ENCODE peak calls at places on chromosome X, in nine cellular contexts. D is GM23338; U is NCI-H345; Z is psoas muscle; F is fibroblast of lung; I is NCI-H1092; B is activated CD4-positive, alpha-beta T cell treated with anti-CD3 and anti-CD28 coated beads, Interleukin-2, amount 50 U/mL, for 1 hour; P is NCI-H774; L is astrocyte. T is an unnamed sample.

GRCh38 chrX:65688403-65688881 is 21.0 kb downstream of the MSN start:
- DNase-seq in Z (no peak), D (no peak), L (peak), U (no peak), I (no peak), P (no peak), B (no peak), F (peak), T (no peak)

GRCh38 chrX:120823554-120823953 is 52.1 kb downstream of the CT47B1 start:
- DNase-seq in Z (no peak), F (no peak), P (no peak), I (no peak), L (no peak), D (no peak), B (no peak), U (no peak), T (no peak)

GRCh38 chrX:124231454-124231853 is 101.0 kb upstream of the TEX13D start:
- DNase-seq in I (no peak), U (peak), L (no peak), B (no peak), P (no peak), F (no peak), Z (no peak), D (peak), T (no peak)

GRCh38 chrX:48958635-48959094 is 1.3 kb upstream of the OTUD5 start:
- DNase-seq in I (no peak), F (peak), U (no peak), D (peak), L (peak), P (no peak), B (peak), Z (peak), T (no peak)

GRCh38 chrX:10630320-10630719 is 9.9 kb upstream of the MID1 start:
- DNase-seq in B (no peak), U (no peak), Z (no peak), P (no peak), F (peak), L (no peak), I (no peak), D (no peak), T (no peak)

GRCh38 chrX:150683536-150684146 is 9.6 kb upstream of the MTMR1 start:
- DNase-seq in Z (no peak), D (peak), B (no peak), P (peak), L (no peak), F (no peak), I (peak), U (peak), T (no peak)

GRCh38 chrX:131841496-131842410 is 181.3 kb upstream of the STK26 start:
- DNase-seq in L (peak), D (peak), F (peak), I (peak), U (peak), B (peak), Z (no peak), P (peak), T (peak)

GRCh38 chrX:13750204-13750603 is 15.7 kb downstream of the OFD1 start:
- DNase-seq in P (no peak), B (no peak), L (peak), D (peak), I (peak), Z (no peak), U (peak), F (peak), T (no peak)

GRCh38 chrX:19190902-19191301 is 68.6 kb upstream of the ADGRG2 start:
- DNase-seq in P (no peak), D (no peak), U (no peak), Z (no peak), L (no peak), B (no peak), F (no peak), I (no peak), T (no peak)

GRCh38 chrX:41588271-41588670 is 100.5 kb upstream of the GPR34 start:
- DNase-seq in U (no peak), L (no peak), D (no peak), B (no peak), Z (no peak), P (no peak), F (no peak), I (no peak), T (no peak)

GRCh38 chrX:47370278-47370677 is at the start of gene ZNF157:
- DNase-seq in B (no peak), L (no peak), P (no peak), D (no peak), Z (no peak), U (no peak), I (no peak), F (no peak), T (no peak)

GRCh38 chrX:131729295-131729694 is 185.4 kb downstream of the OR13H1 start:
- DNase-seq in P (peak), B (no peak), I (no peak), D (no peak), U (no peak), Z (peak), F (peak), L (peak), T (no peak)

T was measured in DMS79.